ENCODE peak calls at places on chromosomes 6 and 20, in nine cellular contexts. R, E, J, S, Q, G, T, W and O are unnamed samples.
A peak's percentile ranks its signal among the peaks of the same experiment; 100 is the strongest.

GRCh38 chr6:19699990-19700389 is 137.2 kb upstream of the ID4 start:
- DNase-seq in Q (no peak), G (no peak), W (no peak), T (no peak), S (no peak), R (no peak), J (no peak), E (no peak), O (no peak)

GRCh38 chr6:41939848-41940758 is 1.5 kb downstream of the CCND3 start:
- DNase-seq in W (peak; percentile 61), R (peak; percentile 74), J (peak; percentile 18), E (no peak), T (peak; percentile 48), Q (peak; percentile 51), S (no peak), G (no peak), O (no peak)

GRCh38 chr6:134724653-134725340 is 225.1 kb downstream of the ALDH8A1 start:
- DNase-seq in J (no peak), W (peak; percentile 69), R (peak; percentile 82), G (no peak), S (no peak), Q (no peak), T (no peak), E (no peak), O (no peak)

GRCh38 chr6:137304020-137304780 is 85.0 kb upstream of the IFNGR1 start:
- DNase-seq in S (no peak), T (no peak), W (no peak), J (no peak), Q (peak; percentile 79), E (no peak), G (no peak), R (no peak), O (no peak)

GRCh38 chr6:3390698-3391097 is 66.2 kb downstream of the SLC22A23 start:
- DNase-seq in G (no peak), T (peak; percentile 99), R (peak; percentile 87), W (peak; percentile 98), Q (peak; percentile 97), S (no peak), J (peak; percentile 96), E (no peak), O (no peak)

GRCh38 chr6:21033575-21034026 is 499.3 kb downstream of the CDKAL1 start:
- DNase-seq in E (no peak), Q (peak; percentile 90), J (peak; percentile 83), W (peak; percentile 84), R (peak; percentile 83), S (no peak), T (peak; percentile 95), G (no peak), O (no peak)

GRCh38 chr6:36197739-36198221 is 1.2 kb downstream of the BRPF3 start:
- DNase-seq in E (no peak), S (no peak), W (no peak), J (peak; percentile 6), R (no peak), Q (no peak), T (peak; percentile 5), G (no peak), O (no peak)

GRCh38 chr6:136526196-136526930 is 23.9 kb downstream of the MAP7 start:
- DNase-seq in T (peak; percentile 55), G (peak; percentile 32), S (peak; percentile 59), Q (peak; percentile 70), R (peak; percentile 53), W (peak; percentile 64), E (peak; percentile 69), J (peak; percentile 64), O (no peak)

GRCh38 chr6:166860392-166860791 is 96.0 kb downstream of the RNASET2 start:
- DNase-seq in W (no peak), T (no peak), R (no peak), Q (no peak), S (no peak), J (no peak), E (no peak), G (no peak), O (no peak)

GRCh38 chr6:156395276-156395675 is 381.9 kb upstream of the ARID1B start:
- DNase-seq in W (no peak), Q (peak; percentile 22), T (no peak), E (no peak), G (no peak), S (peak; percentile 51), J (no peak), R (no peak), O (no peak)

GRCh38 chr20:45968801-45969711 is 2.9 kb downstream of the ZNF335 start:
- DNase-seq in W (peak; percentile 72), J (no peak), G (no peak), R (peak; percentile 71), E (no peak), Q (no peak), S (no peak), T (no peak), O (no peak)

GRCh38 chr6:56040271-56040670 is 164.9 kb upstream of the BMP5 start:
- DNase-seq in E (no peak), G (no peak), Q (peak; percentile 78), J (peak; percentile 69), W (peak; percentile 75), R (peak; percentile 3), T (peak; percentile 82), S (no peak), O (no peak)

GRCh38 chr20:9510926-9511325 is 3.5 kb upstream of the LAMP5 start:
- DNase-seq in W (no peak), J (no peak), Q (no peak), R (no peak), S (no peak), G (no peak), E (no peak), T (no peak), O (no peak)

GRCh38 chr6:105137388-105137787 is 42.4 kb downstream of the POPDC3 start:
- DNase-seq in Q (peak; percentile 3), E (no peak), W (peak; percentile 17), J (peak; percentile 9), G (no peak), S (no peak), R (peak; percentile 36), T (peak; percentile 16), O (no peak)

GRCh38 chr6:37381579-37381978 is 27.8 kb downstream of the RNF8 start:
- DNase-seq in E (peak; percentile 62), T (peak; percentile 65), Q (peak; percentile 83), J (peak; percentile 68), W (peak; percentile 72), G (no peak), S (no peak), R (peak; percentile 51), O (peak; percentile 26)

GRCh38 chr6:80547827-80548226 is 441.4 kb downstream of the BCKDHB start:
- DNase-seq in G (no peak), Q (peak; percentile 63), T (peak; percentile 94), W (peak; percentile 94), J (peak; percentile 89), E (peak; percentile 43), R (peak; percentile 91), S (no peak), O (no peak)

GRCh38 chr6:2667617-2668016 is 83.1 kb downstream of the MYLK4 start:
- DNase-seq in T (no peak), J (no peak), R (no peak), Q (no peak), G (no peak), E (no peak), W (no peak), S (no peak), O (no peak)

GRCh38 chr20:62764156-62764935 is 31.9 kb upstream of the MRGBP start:
- DNase-seq in R (no peak), T (no peak), W (no peak), E (no peak), J (no peak), Q (no peak), G (no peak), S (no peak), O (no peak)

GRCh38 chr6:116218172-116218633 is 35.7 kb downstream of the TSPYL4 start:
- DNase-seq in S (no peak), G (no peak), Q (peak; percentile 18), J (no peak), W (no peak), T (peak; percentile 47), R (peak; percentile 46), E (peak; percentile 18), O (no peak)

GRCh38 chr20:58797371-58798050 is 53.2 kb downstream of the GNAS-AS1 start:
- DNase-seq in E (no peak), G (no peak), T (no peak), W (no peak), R (no peak), S (no peak), Q (no peak), J (no peak), O (no peak)

GRCh38 chr6:109793015-109793414 is 101.9 kb downstream of the FIG4 start:
- DNase-seq in G (no peak), Q (no peak), T (no peak), E (no peak), W (no peak), J (no peak), S (no peak), R (no peak), O (no peak)

GRCh38 chr6:92274588-92274987 is 1144.8 kb downstream of the EPHA7 start:
- DNase-seq in E (no peak), S (no peak), W (no peak), R (no peak), J (no peak), G (no peak), T (no peak), Q (no peak), O (no peak)